ENCODE peak calls at places on chromosomes 16 and 17, in nine cellular contexts. One of them, this sample, is unnamed.

GRCh38 chr16:77307764-77308561 is 108.8 kb downstream of the SYCE1L start:
- DNase-seq in IMR-90: peak
- DNase-seq in HCEC 1CT: peak
- DNase-seq in tibial artery: no peak
- DNase-seq in fibroblast of the aortic adventitia: peak
- DNase-seq in HEK293T: no peak
- DNase-seq in OCI-LY7: no peak
- DNase-seq in pancreas: no peak
- DNase-seq in activated CD4-positive, CD25-positive, alpha-beta regulatory T cell treated with anti-CD3 and anti-CD28 coated beads, Interleukin-2, amount 50 U/mL, for 16 hours: no peak
- DNase-seq in this sample: no peak

GRCh38 chr17:19018600-19018950 is 14.0 kb upstream of the FAM83G start:
- DNase-seq in activated CD4-positive, CD25-positive, alpha-beta regulatory T cell treated with anti-CD3 and anti-CD28 coated beads, Interleukin-2, amount 50 U/mL, for 16 hours: no peak
- DNase-seq in HEK293T: no peak
- DNase-seq in tibial artery: no peak
- DNase-seq in HCEC 1CT: no peak
- DNase-seq in IMR-90: no peak
- DNase-seq in OCI-LY7: no peak
- DNase-seq in pancreas: peak
- DNase-seq in fibroblast of the aortic adventitia: no peak
- DNase-seq in this sample: peak

GRCh38 chr17:39739020-39739884 is 1.5 kb downstream of the GRB7 start:
- DNase-seq in HEK293T: no peak
- DNase-seq in fibroblast of the aortic adventitia: no peak
- DNase-seq in pancreas: peak
- DNase-seq in activated CD4-positive, CD25-positive, alpha-beta regulatory T cell treated with anti-CD3 and anti-CD28 coated beads, Interleukin-2, amount 50 U/mL, for 16 hours: no peak
- DNase-seq in OCI-LY7: peak
- DNase-seq in HCEC 1CT: peak
- DNase-seq in IMR-90: no peak
- DNase-seq in tibial artery: peak
- DNase-seq in this sample: peak

GRCh38 chr16:57123969-57124674 is 31.7 kb downstream of the CPNE2 start:
- DNase-seq in tibial artery: no peak
- DNase-seq in pancreas: no peak
- DNase-seq in HCEC 1CT: no peak
- DNase-seq in activated CD4-positive, CD25-positive, alpha-beta regulatory T cell treated with anti-CD3 and anti-CD28 coated beads, Interleukin-2, amount 50 U/mL, for 16 hours: no peak
- DNase-seq in fibroblast of the aortic adventitia: no peak
- DNase-seq in IMR-90: no peak
- DNase-seq in HEK293T: no peak
- DNase-seq in OCI-LY7: no peak
- DNase-seq in this sample: no peak

GRCh38 chr16:85391769-85392583 is 221.1 kb upstream of the GSE1 start:
- DNase-seq in fibroblast of the aortic adventitia: no peak
- DNase-seq in HEK293T: no peak
- DNase-seq in activated CD4-positive, CD25-positive, alpha-beta regulatory T cell treated with anti-CD3 and anti-CD28 coated beads, Interleukin-2, amount 50 U/mL, for 16 hours: no peak
- DNase-seq in OCI-LY7: no peak
- DNase-seq in HCEC 1CT: no peak
- DNase-seq in tibial artery: no peak
- DNase-seq in pancreas: no peak
- DNase-seq in IMR-90: peak
- DNase-seq in this sample: peak

GRCh38 chr16:87344931-87345631 is 27.9 kb upstream of the C16orf95 start:
- DNase-seq in fibroblast of the aortic adventitia: peak
- DNase-seq in pancreas: no peak
- DNase-seq in activated CD4-positive, CD25-positive, alpha-beta regulatory T cell treated with anti-CD3 and anti-CD28 coated beads, Interleukin-2, amount 50 U/mL, for 16 hours: peak
- DNase-seq in IMR-90: no peak
- DNase-seq in tibial artery: no peak
- DNase-seq in OCI-LY7: no peak
- DNase-seq in HCEC 1CT: no peak
- DNase-seq in HEK293T: no peak
- DNase-seq in this sample: no peak

GRCh38 chr16:58393138-58393504 is 850 bp downstream of the GINS3 start:
- DNase-seq in IMR-90: no peak
- DNase-seq in OCI-LY7: peak
- DNase-seq in activated CD4-positive, CD25-positive, alpha-beta regulatory T cell treated with anti-CD3 and anti-CD28 coated beads, Interleukin-2, amount 50 U/mL, for 16 hours: no peak
- DNase-seq in HCEC 1CT: no peak
- DNase-seq in tibial artery: no peak
- DNase-seq in HEK293T: peak
- DNase-seq in pancreas: no peak
- DNase-seq in fibroblast of the aortic adventitia: peak
- DNase-seq in this sample: no peak

GRCh38 chr17:70752966-70753467 is 583.7 kb downstream of the KCNJ2 start:
- DNase-seq in tibial artery: no peak
- DNase-seq in fibroblast of the aortic adventitia: no peak
- DNase-seq in OCI-LY7: no peak
- DNase-seq in HCEC 1CT: no peak
- DNase-seq in HEK293T: no peak
- DNase-seq in activated CD4-positive, CD25-positive, alpha-beta regulatory T cell treated with anti-CD3 and anti-CD28 coated beads, Interleukin-2, amount 50 U/mL, for 16 hours: no peak
- DNase-seq in pancreas: no peak
- DNase-seq in IMR-90: no peak
- DNase-seq in this sample: no peak

GRCh38 chr17:46175891-46176290 is 17.3 kb downstream of the KANSL1 start:
- DNase-seq in OCI-LY7: no peak
- DNase-seq in activated CD4-positive, CD25-positive, alpha-beta regulatory T cell treated with anti-CD3 and anti-CD28 coated beads, Interleukin-2, amount 50 U/mL, for 16 hours: no peak
- DNase-seq in HEK293T: no peak
- DNase-seq in IMR-90: peak
- DNase-seq in tibial artery: no peak
- DNase-seq in fibroblast of the aortic adventitia: no peak
- DNase-seq in pancreas: no peak
- DNase-seq in HCEC 1CT: peak
- DNase-seq in this sample: no peak

GRCh38 chr17:146546-146945 is 9.2 kb downstream of the SCGB1C2 start:
- DNase-seq in tibial artery: no peak
- DNase-seq in activated CD4-positive, CD25-positive, alpha-beta regulatory T cell treated with anti-CD3 and anti-CD28 coated beads, Interleukin-2, amount 50 U/mL, for 16 hours: no peak
- DNase-seq in pancreas: peak
- DNase-seq in HEK293T: no peak
- DNase-seq in HCEC 1CT: no peak
- DNase-seq in OCI-LY7: no peak
- DNase-seq in fibroblast of the aortic adventitia: no peak
- DNase-seq in IMR-90: no peak
- DNase-seq in this sample: no peak

GRCh38 chr16:4693296-4693955 is at the start of gene NUDT16L1:
- DNase-seq in fibroblast of the aortic adventitia: peak
- DNase-seq in HEK293T: peak
- DNase-seq in HCEC 1CT: peak
- DNase-seq in activated CD4-positive, CD25-positive, alpha-beta regulatory T cell treated with anti-CD3 and anti-CD28 coated beads, Interleukin-2, amount 50 U/mL, for 16 hours: peak
- DNase-seq in IMR-90: peak
- DNase-seq in pancreas: peak
- DNase-seq in tibial artery: peak
- DNase-seq in OCI-LY7: peak
- DNase-seq in this sample: peak